ENCODE peak calls at places on chromosomes 16 and 17, in four cellular contexts. One of them, this sample, is unnamed.

GRCh38 chr17:3968886-3969524 is 4.8 kb upstream of the ATP2A3 start:
- DNase-seq in NCI-H1092 treated with DMSO at 0.1 percent for 48 hours: no peak
- DNase-seq in endothelial cell: no peak
- DNase-seq in T1000: no peak
- DNase-seq in this sample: no peak

GRCh38 chr17:41654908-41655607 is 30.7 kb upstream of the KRT17 start:
- DNase-seq in endothelial cell: no peak
- DNase-seq in T1000: no peak
- DNase-seq in NCI-H1092 treated with DMSO at 0.1 percent for 48 hours: no peak
- DNase-seq in this sample: no peak

GRCh38 chr17:79387783-79388182 is 223.1 kb downstream of the RBFOX3 start:
- DNase-seq in T1000: no peak
- DNase-seq in NCI-H1092 treated with DMSO at 0.1 percent for 48 hours: no peak
- DNase-seq in endothelial cell: no peak
- DNase-seq in this sample: no peak

GRCh38 chr16:75061677-75062076 is 54.9 kb downstream of the LDHD start:
- DNase-seq in NCI-H1092 treated with DMSO at 0.1 percent for 48 hours: no peak
- DNase-seq in T1000: no peak
- DNase-seq in endothelial cell: no peak
- DNase-seq in this sample: no peak

GRCh38 chr17:21174719-21175118 is 39.2 kb downstream of the TMEM11 start:
- DNase-seq in endothelial cell: no peak
- DNase-seq in T1000: no peak
- DNase-seq in NCI-H1092 treated with DMSO at 0.1 percent for 48 hours: no peak
- DNase-seq in this sample: no peak

GRCh38 chr17:60766778-60767190 is 89.1 kb downstream of the BCAS3 start:
- DNase-seq in NCI-H1092 treated with DMSO at 0.1 percent for 48 hours: no peak
- DNase-seq in endothelial cell: no peak
- DNase-seq in T1000: no peak
- DNase-seq in this sample: no peak

GRCh38 chr16:11499295-11500089 is 87.2 kb downstream of the LITAF start:
- DNase-seq in NCI-H1092 treated with DMSO at 0.1 percent for 48 hours: no peak
- DNase-seq in T1000: no peak
- DNase-seq in endothelial cell: no peak
- DNase-seq in this sample: no peak

GRCh38 chr17:63699638-63700527 is at the start of gene LIMD2:
- DNase-seq in T1000: no peak
- DNase-seq in NCI-H1092 treated with DMSO at 0.1 percent for 48 hours: peak
- DNase-seq in endothelial cell: peak
- DNase-seq in this sample: no peak

GRCh38 chr17:72100445-72100844 is 20.4 kb upstream of the SOX9 start:
- DNase-seq in endothelial cell: no peak
- DNase-seq in NCI-H1092 treated with DMSO at 0.1 percent for 48 hours: no peak
- DNase-seq in T1000: no peak
- DNase-seq in this sample: no peak

GRCh38 chr16:30030011-30030685 is 923 bp downstream of the TLCD3B start:
- DNase-seq in endothelial cell: no peak
- DNase-seq in NCI-H1092 treated with DMSO at 0.1 percent for 48 hours: no peak
- DNase-seq in T1000: no peak
- DNase-seq in this sample: no peak

GRCh38 chr16:19230575-19230974 is 55.0 kb upstream of the CLEC19A start:
- DNase-seq in NCI-H1092 treated with DMSO at 0.1 percent for 48 hours: no peak
- DNase-seq in T1000: no peak
- DNase-seq in endothelial cell: no peak
- DNase-seq in this sample: no peak

GRCh38 chr16:57603110-57604024 is 25.1 kb upstream of the ADGRG1 start:
- DNase-seq in T1000: no peak
- DNase-seq in endothelial cell: no peak
- DNase-seq in NCI-H1092 treated with DMSO at 0.1 percent for 48 hours: no peak
- DNase-seq in this sample: no peak

GRCh38 chr16:88064011-88064888 is 113.0 kb downstream of the BANP start:
- DNase-seq in T1000: no peak
- DNase-seq in endothelial cell: no peak
- DNase-seq in NCI-H1092 treated with DMSO at 0.1 percent for 48 hours: no peak
- DNase-seq in this sample: no peak

GRCh38 chr16:85894266-85894665 is 4.7 kb upstream of the IRF8 start:
- DNase-seq in T1000: no peak
- DNase-seq in NCI-H1092 treated with DMSO at 0.1 percent for 48 hours: no peak
- DNase-seq in endothelial cell: no peak
- DNase-seq in this sample: no peak

GRCh38 chr17:77724876-77725615 is 233.5 kb upstream of the TNRC6C start:
- DNase-seq in NCI-H1092 treated with DMSO at 0.1 percent for 48 hours: no peak
- DNase-seq in endothelial cell: no peak
- DNase-seq in T1000: no peak
- DNase-seq in this sample: no peak

GRCh38 chr16:49521706-49522325 is 148.2 kb downstream of the C16orf78 start:
- DNase-seq in T1000: no peak
- DNase-seq in endothelial cell: no peak
- DNase-seq in NCI-H1092 treated with DMSO at 0.1 percent for 48 hours: peak
- DNase-seq in this sample: no peak

GRCh38 chr17:80466188-80466705 is 10.2 kb downstream of the NPTX1 start:
- DNase-seq in endothelial cell: no peak
- DNase-seq in T1000: no peak
- DNase-seq in NCI-H1092 treated with DMSO at 0.1 percent for 48 hours: no peak
- DNase-seq in this sample: no peak

GRCh38 chr17:19342611-19343255 is 19.8 kb downstream of the B9D1 start:
- DNase-seq in endothelial cell: no peak
- DNase-seq in NCI-H1092 treated with DMSO at 0.1 percent for 48 hours: no peak
- DNase-seq in T1000: no peak
- DNase-seq in this sample: no peak

GRCh38 chr17:67718325-67718941 is 697 bp downstream of the NOL11 start:
- DNase-seq in T1000: no peak
- DNase-seq in endothelial cell: no peak
- DNase-seq in NCI-H1092 treated with DMSO at 0.1 percent for 48 hours: no peak
- DNase-seq in this sample: no peak

GRCh38 chr17:78208486-78208885 is 5.6 kb upstream of the BIRC5 start:
- DNase-seq in NCI-H1092 treated with DMSO at 0.1 percent for 48 hours: no peak
- DNase-seq in T1000: no peak
- DNase-seq in endothelial cell: no peak
- DNase-seq in this sample: no peak

GRCh38 chr16:50381679-50382440 is 13.1 kb upstream of the BRD7 start:
- DNase-seq in NCI-H1092 treated with DMSO at 0.1 percent for 48 hours: no peak
- DNase-seq in endothelial cell: no peak
- DNase-seq in T1000: no peak
- DNase-seq in this sample: no peak

GRCh38 chr17:36901506-36901905 is 35.8 kb upstream of the LHX1 start:
- DNase-seq in endothelial cell: no peak
- DNase-seq in T1000: no peak
- DNase-seq in NCI-H1092 treated with DMSO at 0.1 percent for 48 hours: no peak
- DNase-seq in this sample: no peak

GRCh38 chr16:6884002-6884401 is 448.6 kb upstream of the RBFOX1 start:
- DNase-seq in T1000: no peak
- DNase-seq in endothelial cell: no peak
- DNase-seq in NCI-H1092 treated with DMSO at 0.1 percent for 48 hours: no peak
- DNase-seq in this sample: no peak

GRCh38 chr17:56629450-56630187 is 36.1 kb downstream of the NOG start:
- DNase-seq in endothelial cell: peak
- DNase-seq in NCI-H1092 treated with DMSO at 0.1 percent for 48 hours: no peak
- DNase-seq in T1000: no peak
- DNase-seq in this sample: no peak

This sample was measured in SHP77.